ENCODE peak calls at places on chromosomes 1 and 21, in four cellular contexts. One of them, this sample, is unnamed.

GRCh38 chr1:221263831-221264767 is 384.9 kb downstream of the HLX start:
- DNase-seq in astrocyte: peak; percentile 75
- DNase-seq in AG10803: peak; percentile 91
- DNase-seq in activated CD4-positive, CD25-positive, alpha-beta regulatory T cell treated with anti-CD3 and anti-CD28 coated beads, Interleukin-2, amount 50 U/mL, for 72 hours: no peak
- DNase-seq in this sample: peak; percentile 92

GRCh38 chr1:200949626-200950025 is 54.9 kb downstream of the INAVA start:
- DNase-seq in AG10803: no peak
- DNase-seq in activated CD4-positive, CD25-positive, alpha-beta regulatory T cell treated with anti-CD3 and anti-CD28 coated beads, Interleukin-2, amount 50 U/mL, for 72 hours: no peak
- DNase-seq in astrocyte: no peak
- DNase-seq in this sample: no peak

GRCh38 chr1:43797926-43798325 is 90.6 kb downstream of the ST3GAL3 start:
- DNase-seq in AG10803: no peak
- DNase-seq in activated CD4-positive, CD25-positive, alpha-beta regulatory T cell treated with anti-CD3 and anti-CD28 coated beads, Interleukin-2, amount 50 U/mL, for 72 hours: no peak
- DNase-seq in astrocyte: no peak
- DNase-seq in this sample: no peak

GRCh38 chr1:96710708-96711477 is 10.7 kb upstream of the PTBP2 start:
- DNase-seq in AG10803: peak; percentile 35
- DNase-seq in astrocyte: peak; percentile 63
- DNase-seq in activated CD4-positive, CD25-positive, alpha-beta regulatory T cell treated with anti-CD3 and anti-CD28 coated beads, Interleukin-2, amount 50 U/mL, for 72 hours: no peak
- DNase-seq in this sample: peak; percentile 74

GRCh38 chr1:219298581-219299148 is 125.0 kb downstream of the LYPLAL1 start:
- DNase-seq in AG10803: peak; percentile 16
- DNase-seq in activated CD4-positive, CD25-positive, alpha-beta regulatory T cell treated with anti-CD3 and anti-CD28 coated beads, Interleukin-2, amount 50 U/mL, for 72 hours: no peak
- DNase-seq in astrocyte: peak; percentile 97
- DNase-seq in this sample: peak; percentile 11

GRCh38 chr1:11373029-11373964 is 100.3 kb downstream of the UBIAD1 start:
- DNase-seq in activated CD4-positive, CD25-positive, alpha-beta regulatory T cell treated with anti-CD3 and anti-CD28 coated beads, Interleukin-2, amount 50 U/mL, for 72 hours: no peak
- DNase-seq in AG10803: no peak
- DNase-seq in astrocyte: no peak
- DNase-seq in this sample: no peak

GRCh38 chr1:31881698-31882000 is 56.5 kb downstream of the PTP4A2 start:
- DNase-seq in activated CD4-positive, CD25-positive, alpha-beta regulatory T cell treated with anti-CD3 and anti-CD28 coated beads, Interleukin-2, amount 50 U/mL, for 72 hours: no peak
- DNase-seq in AG10803: no peak
- DNase-seq in astrocyte: no peak
- DNase-seq in this sample: no peak

GRCh38 chr1:22089787-22090186 is 37.3 kb downstream of the CDC42 start:
- DNase-seq in astrocyte: no peak
- DNase-seq in activated CD4-positive, CD25-positive, alpha-beta regulatory T cell treated with anti-CD3 and anti-CD28 coated beads, Interleukin-2, amount 50 U/mL, for 72 hours: no peak
- DNase-seq in AG10803: no peak
- DNase-seq in this sample: no peak

GRCh38 chr1:19100008-19100407 is 110.1 kb downstream of the UBR4 start:
- DNase-seq in activated CD4-positive, CD25-positive, alpha-beta regulatory T cell treated with anti-CD3 and anti-CD28 coated beads, Interleukin-2, amount 50 U/mL, for 72 hours: no peak
- DNase-seq in astrocyte: no peak
- DNase-seq in AG10803: no peak
- DNase-seq in this sample: no peak

GRCh38 chr1:41038110-41038509 is 16.6 kb upstream of the SLFNL1 start:
- DNase-seq in astrocyte: no peak
- DNase-seq in activated CD4-positive, CD25-positive, alpha-beta regulatory T cell treated with anti-CD3 and anti-CD28 coated beads, Interleukin-2, amount 50 U/mL, for 72 hours: no peak
- DNase-seq in AG10803: no peak
- DNase-seq in this sample: peak; percentile 15

GRCh38 chr1:115838805-115839705 is 1.9 kb downstream of the NHLH2 start:
- DNase-seq in astrocyte: no peak
- DNase-seq in AG10803: peak; percentile 29
- DNase-seq in activated CD4-positive, CD25-positive, alpha-beta regulatory T cell treated with anti-CD3 and anti-CD28 coated beads, Interleukin-2, amount 50 U/mL, for 72 hours: no peak
- DNase-seq in this sample: peak; percentile 18

GRCh38 chr21:46645840-46646239 is 10.4 kb downstream of the PRMT2 start:
- DNase-seq in activated CD4-positive, CD25-positive, alpha-beta regulatory T cell treated with anti-CD3 and anti-CD28 coated beads, Interleukin-2, amount 50 U/mL, for 72 hours: no peak
- DNase-seq in AG10803: no peak
- DNase-seq in astrocyte: no peak
- DNase-seq in this sample: no peak

GRCh38 chr1:39154553-39155361 is 49.7 kb upstream of the MACF1 start:
- DNase-seq in AG10803: peak; percentile 97
- DNase-seq in astrocyte: peak; percentile 95
- DNase-seq in activated CD4-positive, CD25-positive, alpha-beta regulatory T cell treated with anti-CD3 and anti-CD28 coated beads, Interleukin-2, amount 50 U/mL, for 72 hours: no peak
- DNase-seq in this sample: peak; percentile 78

GRCh38 chr1:206706298-206706791 is 21.6 kb downstream of the MAPKAPK2 start:
- DNase-seq in AG10803: peak; percentile 90
- DNase-seq in astrocyte: peak; percentile 94
- DNase-seq in activated CD4-positive, CD25-positive, alpha-beta regulatory T cell treated with anti-CD3 and anti-CD28 coated beads, Interleukin-2, amount 50 U/mL, for 72 hours: no peak
- DNase-seq in this sample: peak; percentile 99

GRCh38 chr1:174399211-174399610 is 48.6 kb upstream of the GPR52 start:
- DNase-seq in astrocyte: peak; percentile 26
- DNase-seq in AG10803: no peak
- DNase-seq in activated CD4-positive, CD25-positive, alpha-beta regulatory T cell treated with anti-CD3 and anti-CD28 coated beads, Interleukin-2, amount 50 U/mL, for 72 hours: no peak
- DNase-seq in this sample: no peak

GRCh38 chr1:211606327-211606913 is 27.5 kb upstream of the SLC30A1 start:
- DNase-seq in astrocyte: no peak
- DNase-seq in AG10803: no peak
- DNase-seq in activated CD4-positive, CD25-positive, alpha-beta regulatory T cell treated with anti-CD3 and anti-CD28 coated beads, Interleukin-2, amount 50 U/mL, for 72 hours: no peak
- DNase-seq in this sample: no peak

GRCh38 chr1:20376171-20376570 is 85.5 kb downstream of the VWA5B1 start:
- DNase-seq in astrocyte: no peak
- DNase-seq in activated CD4-positive, CD25-positive, alpha-beta regulatory T cell treated with anti-CD3 and anti-CD28 coated beads, Interleukin-2, amount 50 U/mL, for 72 hours: no peak
- DNase-seq in AG10803: no peak
- DNase-seq in this sample: no peak

GRCh38 chr1:36306210-36306901 is at the start of gene SH3D21:
- DNase-seq in AG10803: peak; percentile 18
- DNase-seq in activated CD4-positive, CD25-positive, alpha-beta regulatory T cell treated with anti-CD3 and anti-CD28 coated beads, Interleukin-2, amount 50 U/mL, for 72 hours: peak; percentile 50
- DNase-seq in astrocyte: no peak
- DNase-seq in this sample: peak; percentile 28

GRCh38 chr1:25178917-25179571 is 53.3 kb downstream of the SYF2 start:
- DNase-seq in astrocyte: no peak
- DNase-seq in AG10803: no peak
- DNase-seq in activated CD4-positive, CD25-positive, alpha-beta regulatory T cell treated with anti-CD3 and anti-CD28 coated beads, Interleukin-2, amount 50 U/mL, for 72 hours: no peak
- DNase-seq in this sample: no peak

GRCh38 chr21:33688343-33688742 is 46.0 kb downstream of the ITSN1 start:
- DNase-seq in AG10803: peak; percentile 88
- DNase-seq in activated CD4-positive, CD25-positive, alpha-beta regulatory T cell treated with anti-CD3 and anti-CD28 coated beads, Interleukin-2, amount 50 U/mL, for 72 hours: no peak
- DNase-seq in astrocyte: no peak
- DNase-seq in this sample: peak; percentile 79

GRCh38 chr1:196609114-196609737 is 986 bp upstream of the KCNT2 start:
- DNase-seq in activated CD4-positive, CD25-positive, alpha-beta regulatory T cell treated with anti-CD3 and anti-CD28 coated beads, Interleukin-2, amount 50 U/mL, for 72 hours: no peak
- DNase-seq in astrocyte: no peak
- DNase-seq in AG10803: no peak
- DNase-seq in this sample: peak; percentile 14

GRCh38 chr1:111176678-111177077 is 23.8 kb downstream of the DENND2D start:
- DNase-seq in astrocyte: peak; percentile 40
- DNase-seq in AG10803: no peak
- DNase-seq in activated CD4-positive, CD25-positive, alpha-beta regulatory T cell treated with anti-CD3 and anti-CD28 coated beads, Interleukin-2, amount 50 U/mL, for 72 hours: no peak
- DNase-seq in this sample: no peak

GRCh38 chr1:20448626-20449215 is 37.3 kb downstream of the CAMK2N1 start:
- DNase-seq in AG10803: no peak
- DNase-seq in activated CD4-positive, CD25-positive, alpha-beta regulatory T cell treated with anti-CD3 and anti-CD28 coated beads, Interleukin-2, amount 50 U/mL, for 72 hours: no peak
- DNase-seq in astrocyte: no peak
- DNase-seq in this sample: no peak

GRCh38 chr1:21680918-21681317 is 11.8 kb upstream of the RAP1GAP start:
- DNase-seq in activated CD4-positive, CD25-positive, alpha-beta regulatory T cell treated with anti-CD3 and anti-CD28 coated beads, Interleukin-2, amount 50 U/mL, for 72 hours: no peak
- DNase-seq in astrocyte: peak; percentile 22
- DNase-seq in AG10803: peak; percentile 87
- DNase-seq in this sample: peak; percentile 38

GRCh38 chr1:151131832-151132675 is 14.4 kb downstream of the SEMA6C start:
- DNase-seq in astrocyte: no peak
- DNase-seq in activated CD4-positive, CD25-positive, alpha-beta regulatory T cell treated with anti-CD3 and anti-CD28 coated beads, Interleukin-2, amount 50 U/mL, for 72 hours: peak; percentile 26
- DNase-seq in AG10803: no peak
- DNase-seq in this sample: peak; percentile 25

GRCh38 chr1:93707956-93708355 is 26.3 kb upstream of the BCAR3 start:
- DNase-seq in activated CD4-positive, CD25-positive, alpha-beta regulatory T cell treated with anti-CD3 and anti-CD28 coated beads, Interleukin-2, amount 50 U/mL, for 72 hours: no peak
- DNase-seq in AG10803: no peak
- DNase-seq in astrocyte: no peak
- DNase-seq in this sample: no peak

GRCh38 chr1:155989992-155990325 is 11.6 kb upstream of the ARHGEF2 start:
- DNase-seq in AG10803: no peak
- DNase-seq in activated CD4-positive, CD25-positive, alpha-beta regulatory T cell treated with anti-CD3 and anti-CD28 coated beads, Interleukin-2, amount 50 U/mL, for 72 hours: no peak
- DNase-seq in astrocyte: no peak
- DNase-seq in this sample: no peak

GRCh38 chr1:209618756-209619420 is 33.3 kb downstream of the LAMB3 start:
- DNase-seq in AG10803: peak; percentile 28
- DNase-seq in astrocyte: no peak
- DNase-seq in activated CD4-positive, CD25-positive, alpha-beta regulatory T cell treated with anti-CD3 and anti-CD28 coated beads, Interleukin-2, amount 50 U/mL, for 72 hours: no peak
- DNase-seq in this sample: no peak

GRCh38 chr1:40924767-40925166 is 54.7 kb upstream of the CTPS1 start:
- DNase-seq in AG10803: no peak
- DNase-seq in activated CD4-positive, CD25-positive, alpha-beta regulatory T cell treated with anti-CD3 and anti-CD28 coated beads, Interleukin-2, amount 50 U/mL, for 72 hours: no peak
- DNase-seq in astrocyte: no peak
- DNase-seq in this sample: no peak

GRCh38 chr1:191839891-191840290 is 318.4 kb upstream of the RGS18 start:
- DNase-seq in activated CD4-positive, CD25-positive, alpha-beta regulatory T cell treated with anti-CD3 and anti-CD28 coated beads, Interleukin-2, amount 50 U/mL, for 72 hours: no peak
- DNase-seq in AG10803: no peak
- DNase-seq in astrocyte: peak; percentile 61
- DNase-seq in this sample: peak; percentile 2

GRCh38 chr1:219126267-219126862 is 47.3 kb upstream of the LYPLAL1 start:
- DNase-seq in activated CD4-positive, CD25-positive, alpha-beta regulatory T cell treated with anti-CD3 and anti-CD28 coated beads, Interleukin-2, amount 50 U/mL, for 72 hours: no peak
- DNase-seq in astrocyte: peak; percentile 18
- DNase-seq in AG10803: peak; percentile 55
- DNase-seq in this sample: peak; percentile 57

GRCh38 chr1:206808615-206809014 is 36.3 kb upstream of the IL10 start:
- DNase-seq in AG10803: peak; percentile 39
- DNase-seq in activated CD4-positive, CD25-positive, alpha-beta regulatory T cell treated with anti-CD3 and anti-CD28 coated beads, Interleukin-2, amount 50 U/mL, for 72 hours: no peak
- DNase-seq in astrocyte: peak; percentile 24
- DNase-seq in this sample: peak; percentile 55

GRCh38 chr1:12097321-12097720 is 34.2 kb downstream of the TNFRSF8 start:
- DNase-seq in astrocyte: peak; percentile 49
- DNase-seq in AG10803: peak; percentile 40
- DNase-seq in activated CD4-positive, CD25-positive, alpha-beta regulatory T cell treated with anti-CD3 and anti-CD28 coated beads, Interleukin-2, amount 50 U/mL, for 72 hours: no peak
- DNase-seq in this sample: no peak

GRCh38 chr1:244049969-244050834 is 881 bp upstream of the ZBTB18 start:
- DNase-seq in activated CD4-positive, CD25-positive, alpha-beta regulatory T cell treated with anti-CD3 and anti-CD28 coated beads, Interleukin-2, amount 50 U/mL, for 72 hours: no peak
- DNase-seq in AG10803: no peak
- DNase-seq in astrocyte: no peak
- DNase-seq in this sample: no peak